ENCODE peak calls at places on chromosome 9, in four cellular contexts. Q, M, G and E are unnamed samples.

GRCh38 chr9:116549786-116550660 is 137.1 kb upstream of the TRIM32 start:
- DNase-seq in Q (no peak), M (no peak), G (no peak), E (no peak)

GRCh38 chr9:89835676-89836075 is 230.9 kb downstream of the GADD45G start:
- DNase-seq in Q (no peak), M (no peak), G (no peak), E (no peak)

GRCh38 chr9:133121200-133122166 is at the start of gene RALGDS:
- DNase-seq in Q (peak), M (peak), G (peak), E (peak)

GRCh38 chr9:106962615-106963363 is 99.8 kb downstream of the ZNF462 start:
- DNase-seq in Q (no peak), M (no peak), G (no peak), E (no peak)

GRCh38 chr9:70924905-70925547 is 196.4 kb downstream of the TRPM3 start:
- DNase-seq in Q (peak), M (peak), G (no peak), E (no peak)

GRCh38 chr9:75911390-75911789 is 20.9 kb downstream of the PCSK5 start:
- DNase-seq in Q (no peak), M (no peak), G (no peak), E (no peak)

GRCh38 chr9:91714020-91714721 is 235.9 kb downstream of the ROR2 start:
- DNase-seq in Q (no peak), M (no peak), G (no peak), E (peak)

GRCh38 chr9:127482662-127483061 is 31.4 kb downstream of the LRSAM1 start:
- DNase-seq in Q (no peak), M (no peak), G (no peak), E (no peak)

GRCh38 chr9:20092560-20092959 is 303.7 kb upstream of the SLC24A2 start:
- DNase-seq in Q (no peak), M (no peak), G (no peak), E (no peak)

GRCh38 chr9:27212191-27212590 is 84.8 kb downstream of the EQTN start:
- DNase-seq in Q (no peak), M (no peak), G (no peak), E (no peak)

GRCh38 chr9:25703826-25704357 is 25.6 kb upstream of the TUSC1 start:
- DNase-seq in Q (no peak), M (no peak), G (no peak), E (no peak)

GRCh38 chr9:70630971-70631370 is 216.5 kb upstream of the KLF9 start:
- DNase-seq in Q (no peak), M (no peak), G (no peak), E (no peak)

GRCh38 chr9:134502261-134503211 is 139.1 kb upstream of the COL5A1 start:
- DNase-seq in Q (no peak), M (no peak), G (no peak), E (peak)

GRCh38 chr9:129617167-129617566 is 3.7 kb downstream of the C9orf50 start:
- DNase-seq in Q (no peak), M (no peak), G (no peak), E (no peak)

GRCh38 chr9:97529363-97530076 is 28.1 kb downstream of the TMOD1 start:
- DNase-seq in Q (peak), M (peak), G (no peak), E (no peak)

GRCh38 chr9:107141967-107142366 is 141.1 kb upstream of the RAD23B start:
- DNase-seq in Q (no peak), M (no peak), G (no peak), E (no peak)

GRCh38 chr9:4308482-4308881 is 8.6 kb upstream of the GLIS3 start:
- DNase-seq in Q (no peak), M (no peak), G (no peak), E (no peak)